ENCODE peak calls at places on chromosomes 13 and 19, in seven cellular contexts. A, R, G, F, X, L and J are unnamed samples.

GRCh38 chr13:46119883-46120614 is 15.2 kb upstream of the CPB2 start:
- DNase-seq in L (no peak), A (no peak), R (no peak), G (no peak), F (no peak), X (no peak), J (no peak)

GRCh38 chr13:43390101-43390500 is 366.7 kb downstream of the DNAJC15 start:
- DNase-seq in G (no peak), F (no peak), L (no peak), A (no peak), X (no peak), R (no peak), J (no peak)

GRCh38 chr19:36915992-36916830 is at the start of the genes ZNF568 and ZNF829:
- DNase-seq in L (peak), G (peak), F (peak), A (peak), R (peak), X (peak), J (peak)

GRCh38 chr13:51524846-51525566 is 59.3 kb upstream of the WDFY2 start:
- DNase-seq in X (no peak), A (no peak), L (no peak), F (peak), R (no peak), G (no peak), J (no peak)

GRCh38 chr13:112078879-112079526 is 12.1 kb downstream of the SOX1 start:
- DNase-seq in R (no peak), G (no peak), X (no peak), L (no peak), F (no peak), A (no peak), J (no peak)

GRCh38 chr19:42191855-42192254 is 25.6 kb downstream of the DEDD2 start:
- DNase-seq in G (no peak), L (no peak), F (peak), X (no peak), R (no peak), A (peak), J (no peak)

GRCh38 chr19:33132021-33132420 is at the start of gene WDR88:
- DNase-seq in F (no peak), L (no peak), G (no peak), A (no peak), R (no peak), X (no peak), J (no peak)

GRCh38 chr13:29908411-29908810 is 58.0 kb upstream of the UBL3 start:
- DNase-seq in G (no peak), A (no peak), X (no peak), L (no peak), F (peak), R (peak), J (no peak)

GRCh38 chr13:29594710-29595379 is 643 bp downstream of the SLC7A1 start:
- DNase-seq in F (peak), X (peak), A (peak), L (peak), R (peak), G (peak), J (peak)

GRCh38 chr13:47337781-47338507 is 441.1 kb upstream of the HTR2A start:
- DNase-seq in A (no peak), R (no peak), F (peak), L (peak), G (no peak), X (no peak), J (no peak)

GRCh38 chr13:22050951-22051563 is 380.2 kb downstream of the FGF9 start:
- DNase-seq in A (no peak), F (no peak), L (no peak), X (no peak), G (no peak), R (no peak), J (no peak)

GRCh38 chr19:47633516-47633915 is 24.6 kb downstream of the BICRA start:
- DNase-seq in G (no peak), X (no peak), F (no peak), A (no peak), R (no peak), L (no peak), J (no peak)

GRCh38 chr19:13833330-13834265 is 38.4 kb downstream of the ZSWIM4 start:
- DNase-seq in R (peak), A (peak), X (peak), L (peak), F (peak), G (peak), J (peak)

GRCh38 chr19:12015015-12015752 is 20.3 kb downstream of the ZNF433 start:
- DNase-seq in A (no peak), G (no peak), L (no peak), F (no peak), X (no peak), R (no peak), J (no peak)

GRCh38 chr19:3608079-3608641 is 1.5 kb upstream of the TBXA2R start:
- DNase-seq in X (no peak), L (no peak), F (no peak), R (no peak), A (no peak), G (no peak), J (no peak)

GRCh38 chr13:20716951-20717350 is 13.5 kb downstream of the IL17D start:
- DNase-seq in L (no peak), F (no peak), A (no peak), G (no peak), R (no peak), X (no peak), J (peak)

GRCh38 chr19:56217039-56217949 is 15.2 kb downstream of the ZSCAN5C start:
- DNase-seq in G (no peak), A (no peak), L (peak), F (peak), X (peak), R (peak), J (no peak)

GRCh38 chr13:100547805-100548204 is 40.8 kb downstream of the GGACT start:
- DNase-seq in L (no peak), A (peak), R (no peak), G (no peak), X (no peak), F (peak), J (no peak)

GRCh38 chr19:48329167-48329891 is 4.0 kb downstream of the EMP3 start:
- DNase-seq in L (no peak), A (no peak), F (peak), R (no peak), X (no peak), G (peak), J (no peak)

GRCh38 chr19:4597975-4598671 is 38.6 kb upstream of the SEMA6B start:
- DNase-seq in R (peak), X (peak), A (peak), G (peak), L (peak), F (peak), J (peak)

GRCh38 chr19:8609210-8610040 is 1.1 kb downstream of the ADAMTS10 start:
- DNase-seq in G (peak), L (peak), F (peak), X (peak), A (no peak), R (peak), J (peak)

GRCh38 chr13:110062077-110062776 is 244.7 kb downstream of the COL4A1 start:
- DNase-seq in L (no peak), G (no peak), R (peak), X (peak), F (no peak), A (no peak), J (no peak)

GRCh38 chr13:113562085-113562749 is 22.3 kb upstream of the TFDP1 start:
- DNase-seq in L (peak), F (peak), G (peak), A (peak), X (peak), R (peak), J (peak)

GRCh38 chr13:19586904-19587634 is 25.7 kb upstream of the TPTE2 start:
- DNase-seq in F (no peak), G (peak), L (no peak), X (peak), R (peak), A (no peak), J (no peak)

GRCh38 chr19:45515081-45515624 is 7.9 kb downstream of the VASP start:
- DNase-seq in L (no peak), R (peak), G (no peak), X (peak), A (no peak), F (no peak), J (no peak)

GRCh38 chr13:32164622-32165268 is 133.2 kb downstream of the FRY start:
- DNase-seq in A (peak), G (no peak), F (peak), X (no peak), R (no peak), L (peak), J (peak)

GRCh38 chr19:16834747-16835146 is 5.5 kb downstream of the SIN3B start:
- DNase-seq in A (no peak), R (no peak), G (no peak), F (no peak), L (no peak), X (no peak), J (no peak)

GRCh38 chr19:1267441-1268391 is 1.4 kb upstream of the CIRBP start:
- DNase-seq in F (no peak), L (no peak), G (no peak), X (no peak), A (no peak), R (no peak), J (no peak)

GRCh38 chr19:39546599-39546998 is 6.6 kb upstream of the EID2 start:
- DNase-seq in G (no peak), L (no peak), X (no peak), A (no peak), F (no peak), R (no peak), J (no peak)

GRCh38 chr19:5153601-5154128 is 184.8 kb downstream of the KDM4B start:
- DNase-seq in X (no peak), G (no peak), R (peak), L (no peak), F (no peak), A (no peak), J (no peak)

GRCh38 chr19:23263870-23264590 is 13.8 kb upstream of the ZNF724 start:
- DNase-seq in L (no peak), F (no peak), G (no peak), X (no peak), R (no peak), A (no peak), J (no peak)

GRCh38 chr13:51825681-51826254 is 19.2 kb downstream of the TMEM272 start:
- DNase-seq in L (no peak), R (no peak), G (no peak), A (no peak), F (no peak), X (no peak), J (no peak)

GRCh38 chr13:73715114-73715909 is 418.9 kb downstream of the KLF12 start:
- DNase-seq in A (no peak), F (no peak), R (no peak), G (peak), X (no peak), L (no peak), J (no peak)

GRCh38 chr13:20654156-20654555 is 49.3 kb upstream of the IL17D start:
- DNase-seq in F (no peak), G (no peak), A (no peak), R (no peak), L (no peak), X (no peak), J (no peak)

GRCh38 chr13:98172570-98173405 is 4.3 kb downstream of the RNF113B start:
- DNase-seq in A (no peak), X (no peak), G (no peak), F (peak), R (no peak), L (no peak), J (no peak)